ENCODE peak calls at places on chromosomes 4 and X, in six cellular contexts. A, R, H, T, I and V are unnamed samples.
A peak's percentile ranks its signal among the peaks of the same experiment; 100 is the strongest.

GRCh38 chrX:42093756-42094155 is 170.4 kb upstream of the CASK start:
- DNase-seq in R (no peak), H (no peak), I (no peak), A (no peak), T (no peak), V (no peak)

GRCh38 chrX:153447581-153447960 is 1.7 kb upstream of the TREX2 start:
- DNase-seq in T (no peak), R (no peak), A (no peak), I (no peak), H (no peak), V (no peak)

GRCh38 chr4:70721747-70722146 is at the start of gene RUFY3:
- DNase-seq in H (peak; percentile 68), T (no peak), A (no peak), R (no peak), I (peak; percentile 55), V (no peak)

GRCh38 chrX:105975382-105975781 is 63.1 kb downstream of the SERPINA7 start:
- DNase-seq in A (no peak), I (no peak), H (no peak), T (no peak), R (no peak), V (peak; percentile 12)

GRCh38 chrX:135737361-135738071 is 24.1 kb downstream of the CT45A1 start:
- DNase-seq in A (no peak), T (no peak), I (no peak), H (no peak), R (no peak), V (peak; percentile 0)

GRCh38 chrX:21725498-21725897 is 32.4 kb downstream of the SMPX start:
- DNase-seq in T (no peak), R (no peak), A (no peak), H (peak; percentile 6), I (no peak), V (peak; percentile 6)

GRCh38 chr4:7396186-7396585 is 38.5 kb downstream of the PSAPL1 start:
- DNase-seq in I (no peak), R (no peak), A (peak; percentile 59), T (no peak), H (no peak), V (no peak)

GRCh38 chr4:19187709-19188108 is 1064.0 kb upstream of the SLIT2 start:
- DNase-seq in I (no peak), H (no peak), T (no peak), A (no peak), R (no peak), V (no peak)

GRCh38 chrX:74422576-74423288 is 1.4 kb downstream of the SLC16A2 start:
- DNase-seq in I (peak; percentile 71), T (peak; percentile 26), H (peak; percentile 72), R (no peak), A (peak; percentile 80), V (no peak)

GRCh38 chr4:134089885-134090284 is 111.7 kb downstream of the PABPC4L start:
- DNase-seq in I (no peak), R (no peak), H (no peak), A (no peak), T (no peak), V (no peak)

GRCh38 chr4:128525939-128526630 is 238.5 kb upstream of the PGRMC2 start:
- DNase-seq in H (no peak), T (no peak), I (no peak), A (no peak), R (no peak), V (no peak)

GRCh38 chr4:112167790-112168189 is 22.5 kb downstream of the FAM241A start:
- DNase-seq in I (no peak), T (no peak), R (no peak), A (no peak), H (no peak), V (no peak)

GRCh38 chr4:182916483-182917181 is 554 bp downstream of the DCTD start:
- DNase-seq in T (peak; percentile 17), I (peak; percentile 77), R (peak; percentile 65), H (peak; percentile 73), A (peak; percentile 91), V (no peak)

GRCh38 chr4:123922847-123923246 is 526.3 kb downstream of the SPRY1 start:
- DNase-seq in R (no peak), A (no peak), T (no peak), I (no peak), H (no peak), V (no peak)

GRCh38 chrX:41087219-41087618 is 2.0 kb downstream of the USP9X start:
- DNase-seq in I (no peak), T (no peak), H (no peak), R (no peak), A (no peak), V (no peak)

GRCh38 chrX:31280580-31280979 is 208.7 kb upstream of the FTHL17 start:
- DNase-seq in I (no peak), T (no peak), A (no peak), R (no peak), H (no peak), V (no peak)

GRCh38 chr4:114600066-114600552 is 1.5 kb downstream of the UGT8 start:
- DNase-seq in H (no peak), R (no peak), I (no peak), A (no peak), T (no peak), V (peak; percentile 29)

GRCh38 chrX:77061022-77061421 is 386.2 kb upstream of the FGF16 start:
- DNase-seq in I (no peak), A (no peak), H (no peak), R (no peak), T (no peak), V (no peak)
- TF ChIP-seq POLR2A in I (no peak), A (no peak), H (no peak), R (no peak), T (no peak), V (no peak)

DNA sequence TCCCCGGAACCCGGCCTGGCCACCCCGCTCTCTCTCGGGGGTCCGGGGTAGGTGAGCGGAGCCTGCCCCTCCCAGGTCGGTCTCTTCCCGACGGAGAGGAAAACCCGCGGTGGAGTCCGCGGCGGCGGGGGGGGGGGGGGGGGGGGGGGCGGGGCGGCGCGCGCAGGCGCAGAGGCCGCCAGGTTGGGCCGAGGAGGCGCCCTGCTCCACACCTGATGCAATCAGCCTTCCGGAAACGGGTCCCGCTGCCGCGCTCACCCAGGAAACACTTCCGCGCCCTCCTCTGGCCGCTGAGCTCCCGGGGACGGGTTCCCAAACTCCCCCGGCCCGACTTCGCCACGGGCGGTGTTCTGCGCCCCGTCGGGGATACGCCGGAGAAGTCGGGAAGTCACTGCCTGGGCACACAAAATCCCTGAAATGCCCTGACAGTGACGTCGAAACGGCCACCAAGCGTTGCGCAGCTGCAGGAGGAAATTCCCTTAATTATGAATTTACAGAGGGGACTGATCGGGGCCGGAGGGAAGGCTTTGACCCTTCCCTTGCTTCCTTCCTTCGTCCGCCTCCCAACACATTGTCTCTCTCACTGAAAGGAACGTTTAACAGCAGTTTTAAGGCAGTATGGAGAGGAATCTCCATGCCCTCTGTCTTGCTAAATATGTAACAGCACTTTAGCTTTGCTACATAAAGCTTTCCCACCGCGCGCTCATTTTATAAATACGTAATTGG is 2.1 kb upstream of the APBB2 start:
- DNase-seq in A (peak; percentile 81), T (peak; percentile 75), R (peak; percentile 41), I (peak; percentile 83), H (peak; percentile 79), V (peak; percentile 78)
- TF ChIP-seq POLR2A in A (no peak), T (peak; percentile 67), R (no peak), I (peak; percentile 49), H (peak; percentile 75), V (peak; percentile 77)

GRCh38 chr4:16864199-16864598 is 34.2 kb downstream of the LDB2 start:
- DNase-seq in R (no peak), A (no peak), T (no peak), I (no peak), H (no peak), V (no peak)

GRCh38 chr4:16865209-16865896 is 33.1 kb downstream of the LDB2 start:
- DNase-seq in A (no peak), H (no peak), I (no peak), R (no peak), T (no peak), V (no peak)

GRCh38 chr4:16865897-16866283 is 32.6 kb downstream of the LDB2 start:
- DNase-seq in R (no peak), H (no peak), T (no peak), A (no peak), I (no peak), V (no peak)

GRCh38 chr4:16860506-16860905 is 37.9 kb downstream of the LDB2 start:
- DNase-seq in I (no peak), A (no peak), T (no peak), H (no peak), R (no peak), V (no peak)

DNA sequence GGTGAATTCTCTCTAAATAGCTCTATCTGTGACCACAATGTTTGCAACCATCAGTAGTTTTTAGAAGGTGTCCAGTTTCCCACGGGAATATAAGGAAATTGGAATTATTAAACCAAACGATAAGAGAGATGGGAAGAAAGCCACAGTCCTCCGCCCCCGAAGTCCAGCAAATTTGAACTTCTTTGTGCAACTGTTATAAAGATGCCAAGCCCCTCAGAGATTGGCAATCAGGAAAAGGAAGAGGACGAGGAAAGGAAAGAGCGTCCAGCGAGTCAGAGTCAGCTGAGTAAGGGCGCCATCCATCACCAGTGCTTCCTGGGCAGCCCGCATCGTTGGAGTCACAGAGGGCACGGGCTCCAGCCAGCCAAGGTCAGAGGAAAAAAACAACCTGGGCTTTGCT is 35.8 kb downstream of the LDB2 start:
- DNase-seq in A (peak; percentile 77), R (no peak), I (no peak), T (no peak), H (peak; percentile 59), V (no peak)
- TF ChIP-seq POLR2A in A (no peak), R (no peak), I (no peak), T (no peak), H (no peak), V (no peak)

GRCh38 chrX:37349131-37350033 is at the start of gene PRRG1:
- DNase-seq in R (peak; percentile 60), A (peak; percentile 80), H (peak; percentile 75), I (peak; percentile 77), T (no peak), V (peak; percentile 61)
- TF ChIP-seq POLR2A in R (no peak), A (no peak), H (peak; percentile 70), I (peak; percentile 36), T (no peak), V (no peak)

DNA sequence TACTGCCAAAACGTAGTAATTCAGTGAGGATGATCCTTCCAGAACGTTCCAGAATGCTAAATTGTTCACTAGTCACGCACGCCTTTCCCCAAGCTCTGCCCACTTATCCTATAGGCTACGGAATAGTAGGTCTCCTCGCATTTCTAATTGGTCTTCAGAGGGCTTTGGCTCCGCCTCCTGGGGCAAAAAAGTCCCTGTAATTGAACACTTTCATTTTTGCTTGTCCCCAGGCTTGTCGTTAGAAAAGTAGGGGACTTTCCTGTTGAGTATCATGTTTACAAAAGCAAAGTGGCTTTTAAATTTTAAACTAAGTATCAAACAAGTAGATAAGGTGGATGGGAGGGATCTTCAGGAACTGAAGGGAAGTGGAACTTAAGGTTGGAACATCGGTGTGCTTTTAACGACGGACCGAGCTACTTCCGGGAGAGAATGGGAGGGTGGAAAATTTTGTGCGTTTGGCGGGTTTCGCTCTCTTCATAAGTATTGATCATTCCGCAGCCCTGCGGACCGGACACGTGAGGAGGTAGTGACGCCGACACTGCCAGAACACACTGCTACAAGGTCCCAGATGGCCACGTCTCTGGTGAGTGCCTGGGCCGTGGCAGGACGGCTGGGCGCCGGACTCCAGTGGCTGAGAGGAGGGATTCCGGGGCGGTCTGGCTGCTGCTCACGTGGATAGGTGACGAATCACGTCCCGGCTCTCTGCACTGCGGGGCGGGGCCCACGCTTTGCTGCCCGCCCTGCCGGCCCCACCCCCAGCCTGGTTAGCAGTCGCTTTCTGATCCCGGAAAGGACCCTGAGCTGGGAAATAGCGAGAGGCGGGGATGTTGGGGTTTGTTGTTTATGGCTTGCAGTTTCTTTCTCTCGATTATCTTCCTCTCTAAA is at the start of gene NXT2:
- DNase-seq in I (peak; percentile 86), T (peak; percentile 45), R (peak; percentile 94), A (peak; percentile 96), H (peak; percentile 95), V (peak; percentile 88)
- TF ChIP-seq POLR2A in I (peak; percentile 82), T (peak; percentile 82), R (peak; percentile 90), A (peak; percentile 34), H (peak; percentile 78), V (peak; percentile 67)